ENCODE peak calls at places on chromosomes 7 and 10, in four cellular contexts. C is transverse colon, K is HCT116, D is Panc1. S is an unnamed sample.

GRCh38 chr10:86393858-86394472 is 27.4 kb upstream of the GRID1 start:
- DNase-seq in C (no peak), K (no peak), D (no peak), S (no peak)

GRCh38 chr7:3754488-3755365 is 453.7 kb downstream of the SDK1 start:
- DNase-seq in C (peak), K (no peak), D (no peak), S (no peak)

GRCh38 chr10:96918214-96919002 is 86.3 kb downstream of the LCOR start:
- DNase-seq in C (no peak), K (no peak), D (no peak), S (no peak)

GRCh38 chr7:130695840-130696239 is 9.5 kb upstream of the TSGA13 start:
- DNase-seq in C (no peak), K (peak), D (peak), S (peak)

GRCh38 chr7:130393799-130394411 is 13.6 kb downstream of the CPA1 start:
- DNase-seq in C (no peak), K (no peak), D (no peak), S (no peak)

GRCh38 chr7:140209866-140210609 is 33.3 kb upstream of the KDM7A start:
- DNase-seq in C (peak), K (no peak), D (no peak), S (no peak)

GRCh38 chr7:486216-486743 is 33.4 kb downstream of the PDGFA start:
- DNase-seq in C (no peak), K (no peak), D (no peak), S (no peak)

GRCh38 chr7:129561677-129562424 is 49.7 kb upstream of the NRF1 start:
- DNase-seq in C (no peak), K (no peak), D (no peak), S (no peak)

GRCh38 chr7:26440253-26440992 is 148.8 kb downstream of the SNX10 start:
- DNase-seq in C (no peak), K (no peak), D (no peak), S (no peak)

GRCh38 chr10:92291921-92292860 is 1.2 kb downstream of the MARCHF5 start:
- DNase-seq in C (peak), K (peak), D (no peak), S (no peak)

GRCh38 chr7:25891591-25891990 is 260.4 kb upstream of the NFE2L3 start:
- DNase-seq in C (no peak), K (no peak), D (no peak), S (no peak)

GRCh38 chr7:98935811-98936210 is 57.5 kb downstream of the TRRAP start:
- DNase-seq in C (no peak), K (no peak), D (no peak), S (no peak)

GRCh38 chr7:105315357-105315756 is 73.4 kb downstream of the SRPK2 start:
- DNase-seq in C (no peak), K (no peak), D (no peak), S (no peak)

GRCh38 chr10:52551036-52551435 is 221.5 kb downstream of the MBL2 start:
- DNase-seq in C (no peak), K (no peak), D (no peak), S (no peak)

GRCh38 chr7:142478479-142479220 is 220.8 kb upstream of the PRSS58 start:
- DNase-seq in C (peak), K (peak), D (no peak), S (peak)

GRCh38 chr10:83607959-83608745 is 531.2 kb upstream of the GHITM start:
- DNase-seq in C (no peak), K (no peak), D (no peak), S (no peak)

GRCh38 chr7:95213809-95214492 is 110.4 kb downstream of the PON1 start:
- DNase-seq in C (no peak), K (no peak), D (no peak), S (no peak)

GRCh38 chr10:6009159-6009558 is 31.8 kb upstream of the IL15RA start:
- DNase-seq in C (no peak), K (no peak), D (no peak), S (no peak)

GRCh38 chr10:91034494-91035157 is 113.7 kb upstream of the ANKRD1 start:
- DNase-seq in C (peak), K (no peak), D (no peak), S (no peak)

GRCh38 chr7:155470686-155471638 is 13.0 kb downstream of the EN2 start:
- DNase-seq in C (no peak), K (no peak), D (no peak), S (no peak)

GRCh38 chr7:135420786-135421185 is 89.1 kb downstream of the CNOT4 start:
- DNase-seq in C (no peak), K (no peak), D (no peak), S (no peak)

GRCh38 chr7:43534110-43534509 is 48.8 kb upstream of the STK17A start:
- DNase-seq in C (no peak), K (no peak), D (no peak), S (no peak)

GRCh38 chr7:43537765-43538403 is 45.0 kb upstream of the STK17A start:
- DNase-seq in C (no peak), K (no peak), D (no peak), S (no peak)

GRCh38 chr7:43535031-43535451 is 47.9 kb upstream of the STK17A start:
- DNase-seq in C (no peak), K (no peak), D (no peak), S (no peak)

GRCh38 chr7:43536773-43537172 is 46.1 kb upstream of the STK17A start:
- DNase-seq in C (no peak), K (no peak), D (no peak), S (no peak)

GRCh38 chr7:43535810-43536585 is 46.9 kb upstream of the STK17A start:
- DNase-seq in C (no peak), K (no peak), D (no peak), S (peak)
- TF ChIP-seq POLR2AphosphoS5 in C (no peak), K (no peak), D (no peak), S (no peak)

GRCh38 chr10:111275091-111275490 is 198.3 kb downstream of the ADRA2A start:
- DNase-seq in C (no peak), K (no peak), D (no peak), S (no peak)

GRCh38 chr10:111273635-111274034 is 196.8 kb downstream of the ADRA2A start:
- DNase-seq in C (no peak), K (no peak), D (no peak), S (no peak)

GRCh38 chr10:111281516-111281915 is 204.7 kb downstream of the ADRA2A start:
- DNase-seq in C (no peak), K (peak), D (no peak), S (no peak)

GRCh38 chr10:111277685-111278084 is 200.9 kb downstream of the ADRA2A start:
- DNase-seq in C (no peak), K (no peak), D (no peak), S (no peak)
- H3K4me3 ChIP-seq in C (no peak), K (no peak), D (no peak), S (no peak)

GRCh38 chr7:80357530-80357929 is 154.3 kb downstream of the GNAT3 start:
- DNase-seq in C (no peak), K (no peak), D (no peak), S (no peak)
- TF ChIP-seq POLR2AphosphoS5 in C (no peak), K (no peak), D (no peak), S (no peak)

DNA sequence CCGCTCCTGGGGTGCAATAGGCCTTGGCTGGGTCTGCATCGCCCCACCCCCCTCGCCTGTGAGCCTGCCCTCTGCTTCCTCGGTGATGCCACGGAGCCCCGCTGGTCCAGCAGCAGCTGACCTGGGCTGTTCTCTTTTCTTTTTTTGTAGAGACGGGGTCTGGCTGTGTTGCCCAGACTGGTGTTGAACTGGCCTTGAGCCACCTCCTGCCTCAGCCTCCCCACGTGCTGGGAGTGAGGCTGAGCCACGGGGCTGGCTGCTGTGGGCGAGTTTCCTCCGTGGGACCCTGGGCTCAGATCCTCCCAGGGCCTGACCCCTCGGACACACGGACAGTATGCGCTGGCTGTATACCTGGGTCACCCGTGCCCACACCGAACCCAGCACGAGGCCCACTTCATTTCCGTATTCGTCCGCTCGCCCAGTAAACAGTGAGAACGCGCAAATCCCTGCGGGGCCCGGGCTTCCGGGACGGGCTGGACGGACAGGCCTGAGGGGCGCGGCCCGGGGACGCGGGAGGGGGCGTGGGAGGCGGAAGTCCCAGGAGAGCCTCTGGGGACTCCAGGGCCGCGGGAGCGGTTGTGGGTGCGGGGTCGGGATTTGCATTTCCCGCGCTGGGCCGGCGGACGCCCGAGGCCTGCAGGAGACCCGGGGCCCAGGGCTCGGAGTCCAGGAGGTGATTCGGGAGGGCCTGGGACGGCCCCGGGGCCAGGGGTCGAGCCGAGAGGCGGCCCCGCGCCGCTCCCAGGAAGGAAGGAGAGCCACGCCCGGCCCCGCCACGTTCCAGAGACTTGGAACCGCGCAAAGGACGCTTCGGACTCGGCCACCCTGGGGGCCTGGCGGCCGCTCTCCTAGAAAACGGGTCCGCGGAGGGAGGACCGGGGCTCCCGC is 57.8 kb upstream of the DNAJB6 start:
- DNase-seq in C (peak), K (no peak), D (no peak), S (no peak)
- H3K4me3 ChIP-seq in C (peak), K (no peak), D (no peak), S (no peak)

DNA sequence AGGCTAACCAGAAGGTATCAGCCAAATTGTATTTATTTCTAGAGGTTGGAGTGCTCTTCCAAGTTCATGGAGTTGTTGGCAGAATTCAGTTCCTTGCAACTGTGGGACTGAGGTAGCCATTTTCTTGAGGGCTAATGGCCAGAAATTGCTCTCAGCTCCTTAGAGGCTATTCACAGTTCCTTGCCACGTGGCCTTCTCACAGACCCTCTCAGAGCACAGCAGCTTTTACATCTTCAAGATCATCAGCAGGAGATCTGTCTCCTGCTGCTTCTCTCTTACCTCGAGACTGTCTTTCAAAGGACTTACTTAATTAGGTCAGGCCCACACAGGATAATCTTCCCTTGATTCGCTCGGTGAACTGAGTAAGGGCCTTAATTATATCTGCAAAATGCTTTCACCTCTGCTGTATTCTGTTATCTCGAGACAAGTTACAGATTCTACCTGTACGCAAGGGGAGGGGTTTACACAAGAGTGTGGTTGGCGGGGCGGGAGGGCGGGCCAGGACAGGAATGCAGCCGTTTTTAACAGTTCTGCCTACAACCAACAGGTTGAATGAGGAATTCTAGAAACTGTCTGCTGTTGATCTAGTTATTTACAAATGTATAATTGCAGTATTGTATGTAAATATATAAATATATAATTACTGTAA is 15.0 kb downstream of the MIOS start:
- DNase-seq in C (no peak), K (no peak), D (no peak), S (no peak)
- TF ChIP-seq POLR2AphosphoS5 in C (no peak), K (no peak), D (no peak), S (no peak)

GRCh38 chr10:23367896-23368685 is 23.5 kb upstream of the C10orf67 start:
- DNase-seq in C (no peak), K (no peak), D (no peak), S (no peak)
- H3K4me3 ChIP-seq in C (no peak), K (no peak), D (no peak), S (peak)

DNA sequence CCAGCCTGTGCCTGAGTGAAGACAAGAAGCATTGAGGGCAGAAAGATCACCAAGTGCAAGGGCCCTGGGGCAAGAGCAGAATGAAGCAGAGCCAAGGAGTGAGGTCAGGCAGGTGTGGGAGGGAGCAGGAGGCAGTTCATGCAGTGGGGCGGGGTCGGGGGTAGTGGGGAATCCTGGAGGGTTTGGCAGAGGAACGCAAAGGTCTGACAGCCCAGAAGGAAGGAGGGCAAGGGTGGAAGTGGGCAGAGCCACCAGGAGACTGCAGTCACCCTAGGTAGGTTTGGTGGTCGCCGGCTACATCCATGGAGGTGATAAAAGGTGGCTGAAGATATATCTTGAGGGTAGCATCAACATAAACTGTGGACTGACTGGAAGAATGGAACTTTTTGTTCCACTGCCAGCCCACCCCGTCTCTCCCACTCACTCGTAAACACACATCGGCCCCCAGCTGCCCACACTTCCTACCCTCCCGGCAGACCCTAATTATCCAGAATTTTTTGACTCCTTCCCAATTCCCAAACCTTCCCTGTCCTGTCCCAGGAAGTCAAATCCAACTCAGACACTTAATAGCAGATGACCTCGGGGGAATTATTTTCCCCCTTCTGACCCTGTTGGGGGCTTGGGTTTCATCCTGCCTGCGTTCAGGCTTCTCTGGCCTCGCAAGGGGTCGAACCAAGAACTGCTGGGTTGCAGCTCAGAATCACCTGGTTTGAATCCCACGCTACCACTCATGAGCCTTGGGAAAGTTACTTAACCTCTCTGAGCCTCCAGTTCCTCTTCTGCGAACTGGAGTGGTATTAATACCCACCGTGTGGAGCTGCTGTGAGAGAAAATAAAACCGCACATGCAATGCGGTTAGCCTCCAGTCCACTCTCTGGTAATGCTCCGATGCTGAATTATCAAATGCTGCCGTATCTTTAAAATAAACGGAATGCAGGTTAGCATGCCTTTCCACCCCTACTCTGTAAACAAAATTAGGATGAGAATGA is 172.2 kb downstream of the ARHGAP12 start:
- DNase-seq in C (no peak), K (no peak), D (no peak), S (no peak)
- TF ChIP-seq POLR2AphosphoS5 in C (no peak), K (no peak), D (no peak), S (no peak)

GRCh38 chr7:44898059-44898458 is 12.7 kb upstream of the PURB start:
- DNase-seq in C (no peak), K (no peak), D (no peak), S (no peak)
- H3K4me3 ChIP-seq in C (no peak), K (no peak), D (no peak), S (no peak)

DNA sequence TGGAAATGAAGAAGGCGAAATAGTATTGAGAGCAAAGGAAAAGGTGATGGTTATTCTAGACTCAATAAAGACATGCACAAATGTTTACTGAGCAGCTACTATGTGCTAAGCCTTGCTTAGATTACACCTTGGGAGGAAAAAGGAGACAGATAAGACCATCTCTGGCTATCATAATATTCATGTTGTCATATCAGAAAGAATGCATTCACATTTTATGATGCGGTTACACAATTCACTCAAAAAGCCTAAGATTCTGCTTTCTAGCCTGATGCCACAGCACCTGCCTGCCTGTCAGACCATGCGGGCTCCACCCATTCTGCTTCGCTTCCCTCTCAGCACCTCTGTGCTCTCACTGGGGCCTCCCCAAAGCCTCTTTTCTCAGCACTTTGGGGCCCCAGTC is 100.9 kb downstream of the JCAD start:
- DNase-seq in C (no peak), K (no peak), D (no peak), S (no peak)
- TF ChIP-seq POLR2AphosphoS5 in C (no peak), K (no peak), D (no peak), S (no peak)